ENCODE peak calls at places on chromosomes 6 and 20, in eight cellular contexts. D is M059J; V is fibroblast of lung; C is memory B cell; U is Ammon's horn; J is stimulated activated CD4-positive, alpha-beta T cell treated with anti-CD3 and anti-CD28 coated beads, Interleukin-4, amount 100 ng/mL, for 1 hour; T is CD4-positive, CD25-positive, alpha-beta regulatory T cell; A is GM12892. Y is an unnamed sample.

GRCh38 chr6:165426892-165427291 is 117.5 kb upstream of the C6orf118 start:
- DNase-seq in U (no peak), V (no peak), A (no peak), T (no peak), D (no peak), C (no peak), J (no peak), Y (no peak)

GRCh38 chr6:155354167-155354566 is 39.9 kb upstream of the TFB1M start:
- DNase-seq in J (no peak), C (no peak), A (no peak), D (no peak), T (no peak), U (no peak), V (no peak), Y (no peak)

GRCh38 chr6:19803331-19804330 is 33.5 kb upstream of the ID4 start:
- DNase-seq in T (no peak), U (no peak), V (peak; percentile 54), A (no peak), J (no peak), D (peak; percentile 69), C (no peak), Y (no peak)

GRCh38 chr6:117558818-117559217 is 43.5 kb downstream of the GOPC start:
- DNase-seq in D (no peak), T (no peak), A (no peak), V (no peak), C (no peak), U (no peak), J (no peak), Y (no peak)

GRCh38 chr6:125839471-125839870 is 48.7 kb downstream of the NCOA7 start:
- DNase-seq in C (no peak), J (no peak), V (peak; percentile 60), U (peak; percentile 61), D (peak; percentile 57), T (no peak), A (no peak), Y (no peak)

GRCh38 chr6:113997106-113997505 is 26.2 kb upstream of the HDAC2 start:
- DNase-seq in A (no peak), J (no peak), T (no peak), V (peak; percentile 92), C (no peak), D (peak; percentile 94), U (no peak), Y (no peak)

GRCh38 chr20:62991863-62992262 is 14.9 kb downstream of the BHLHE23 start:
- DNase-seq in A (no peak), D (no peak), C (no peak), J (no peak), U (no peak), V (no peak), T (no peak), Y (no peak)

GRCh38 chr6:145199961-145200360 is 535.4 kb downstream of the EPM2A start:
- DNase-seq in T (no peak), C (no peak), V (peak; percentile 13), J (no peak), D (peak; percentile 36), A (no peak), U (no peak), Y (no peak)

GRCh38 chr6:11845664-11846577 is 67.3 kb upstream of the ADTRP start:
- DNase-seq in V (no peak), U (no peak), D (no peak), T (no peak), A (no peak), C (no peak), J (no peak), Y (no peak)

GRCh38 chr20:39916236-39916635 is 772.8 kb downstream of the MAFB start:
- DNase-seq in J (no peak), C (no peak), U (no peak), D (peak; percentile 91), V (peak; percentile 46), A (no peak), T (no peak), Y (no peak)

GRCh38 chr20:24692429-24693190 is 223.2 kb downstream of the SYNDIG1 start:
- DNase-seq in D (no peak), V (no peak), C (no peak), J (no peak), A (no peak), U (peak; percentile 9), T (no peak), Y (no peak)

GRCh38 chr20:63027425-63028389 is 20.9 kb upstream of the BHLHE23 start:
- DNase-seq in U (no peak), C (no peak), T (peak; percentile 42), D (peak; percentile 70), V (no peak), A (no peak), J (no peak), Y (no peak)

GRCh38 chr6:47135772-47136171 is 93.6 kb upstream of the ADGRF1 start:
- DNase-seq in U (no peak), J (no peak), T (no peak), A (no peak), V (peak; percentile 96), C (no peak), D (peak; percentile 97), Y (peak; percentile 98)

GRCh38 chr6:33313709-33314514 is at the start of gene TAPBP:
- DNase-seq in A (peak; percentile 77), J (peak; percentile 83), V (peak; percentile 56), U (peak; percentile 73), C (peak; percentile 92), T (peak; percentile 89), D (peak; percentile 85), Y (no peak)

GRCh38 chr20:36008461-36009035 is 40.2 kb downstream of the CNBD2 start:
- DNase-seq in D (no peak), U (no peak), A (no peak), J (no peak), V (no peak), T (no peak), C (no peak), Y (no peak)

GRCh38 chr20:7601431-7601830 is 338.8 kb downstream of the HAO1 start:
- DNase-seq in V (no peak), U (no peak), J (no peak), A (no peak), C (no peak), T (no peak), D (no peak), Y (no peak)

GRCh38 chr20:54042021-54042420 is 28.4 kb downstream of the BCAS1 start:
- DNase-seq in J (no peak), D (no peak), U (no peak), A (no peak), T (no peak), V (no peak), C (no peak), Y (no peak)

GRCh38 chr6:140537834-140538680 is 1163.6 kb upstream of the CITED2 start:
- DNase-seq in U (peak; percentile 29), A (no peak), T (no peak), V (peak; percentile 100), D (peak; percentile 99), C (no peak), J (no peak), Y (peak; percentile 99)

GRCh38 chr6:116444092-116444491 is 17.1 kb upstream of the CALHM6 start:
- DNase-seq in J (no peak), V (no peak), C (peak; percentile 22), D (peak; percentile 26), T (peak; percentile 34), A (no peak), U (peak; percentile 28), Y (no peak)

GRCh38 chr6:116564921-116565872 is 6.1 kb upstream of the RWDD1 start:
- DNase-seq in V (peak; percentile 56), T (peak; percentile 7), U (peak; percentile 46), A (no peak), C (no peak), D (peak; percentile 7), J (peak; percentile 11), Y (no peak)

GRCh38 chr6:105292689-105293339 is 110.1 kb downstream of the PREP start:
- DNase-seq in A (no peak), V (no peak), J (no peak), U (no peak), C (no peak), D (no peak), T (peak; percentile 3), Y (no peak)

GRCh38 chr6:6469074-6469473 is 119.4 kb upstream of the LY86 start:
- DNase-seq in A (no peak), C (no peak), J (no peak), V (no peak), T (no peak), D (peak; percentile 14), U (no peak), Y (no peak)

GRCh38 chr6:121932071-121933009 is 467.1 kb upstream of the HSF2 start:
- DNase-seq in V (peak; percentile 92), J (no peak), C (no peak), A (no peak), U (peak; percentile 22), T (no peak), D (peak; percentile 90), Y (no peak)

GRCh38 chr20:13654463-13655023 is 15.8 kb upstream of the TASP1 start:
- DNase-seq in C (no peak), J (no peak), U (no peak), A (no peak), D (no peak), V (peak; percentile 52), T (no peak), Y (no peak)

GRCh38 chr6:129598244-129599187 is 111.5 kb downstream of the ARHGAP18 start:
- DNase-seq in D (peak; percentile 73), U (peak; percentile 88), J (no peak), V (peak; percentile 66), A (no peak), C (peak; percentile 63), T (peak; percentile 84), Y (no peak)

GRCh38 chr20:6940052-6940451 is 172.6 kb downstream of the BMP2 start:
- DNase-seq in D (peak; percentile 54), J (no peak), V (no peak), U (no peak), A (no peak), C (no peak), T (no peak), Y (no peak)

GRCh38 chr6:120604510-120604909 is 729.8 kb downstream of the TBC1D32 start:
- DNase-seq in V (peak; percentile 14), U (no peak), D (no peak), T (no peak), J (no peak), A (no peak), C (no peak), Y (no peak)

GRCh38 chr20:48008850-48009535 is 223.7 kb upstream of the SULF2 start:
- DNase-seq in U (no peak), A (no peak), C (no peak), D (peak; percentile 71), J (no peak), V (peak; percentile 62), T (no peak), Y (no peak)

GRCh38 chr6:119148102-119148824 is 69.8 kb upstream of the FAM184A start:
- DNase-seq in T (peak; percentile 16), V (peak; percentile 83), U (peak; percentile 77), D (peak; percentile 71), J (no peak), C (no peak), A (no peak), Y (peak; percentile 66)

GRCh38 chr6:116500969-116501433 is 10.4 kb upstream of the CALHM5 start:
- DNase-seq in U (no peak), C (no peak), V (peak; percentile 17), T (peak; percentile 14), J (no peak), A (no peak), D (peak; percentile 4), Y (peak; percentile 9)

GRCh38 chr6:40286027-40286426 is 301.1 kb downstream of the LRFN2 start:
- DNase-seq in U (no peak), T (no peak), C (no peak), A (no peak), D (no peak), J (no peak), V (no peak), Y (no peak)

GRCh38 chr6:37696220-37696840 is 1.4 kb downstream of the MDGA1 start:
- DNase-seq in V (peak; percentile 63), J (peak; percentile 37), D (peak; percentile 66), A (peak; percentile 42), C (peak; percentile 26), T (peak; percentile 43), U (no peak), Y (no peak)

GRCh38 chr6:77341058-77341986 is 122.0 kb downstream of the HTR1B start:
- DNase-seq in V (no peak), C (no peak), A (no peak), U (no peak), D (peak; percentile 48), J (no peak), T (no peak), Y (no peak)

GRCh38 chr6:111985202-111985731 is 68.6 kb upstream of the CCN6 start:
- DNase-seq in J (peak; percentile 27), C (no peak), V (peak; percentile 99), U (no peak), T (peak; percentile 51), A (no peak), D (peak; percentile 95), Y (peak; percentile 78)